ENCODE peak calls at places on chromosomes 7 and 10, in four cellular contexts. T is stimulated activated CD8-positive, alpha-beta memory T cell treated with anti-CD3 and anti-CD28 coated beads, Interleukin-4, amount 100 ng/mL, for 24 hours; V is stimulated activated CD4-positive, alpha-beta T cell treated with anti-CD3 and anti-CD28 coated beads, TNF-alpha, amount 100 ng/mL, for 24 hours; U is ecto neural progenitor cell. D is an unnamed sample.

GRCh38 chr10:101225846-101226361 is 3.4 kb downstream of the LBX1 start:
- DNase-seq in T (no peak), U (peak), V (no peak), D (no peak)

GRCh38 chr7:85528581-85528980 is 341.7 kb upstream of the SEMA3D start:
- DNase-seq in T (no peak), U (no peak), V (no peak), D (peak)

GRCh38 chr7:18257711-18258110 is 230.1 kb upstream of the PRPS1L1 start:
- DNase-seq in V (no peak), T (no peak), U (no peak), D (no peak)

GRCh38 chr10:10845826-10846225 is 171.8 kb upstream of the CELF2 start:
- DNase-seq in T (no peak), U (no peak), V (no peak), D (no peak)

GRCh38 chr10:110057461-110057860 is 49.7 kb downstream of the ADD3 start:
- DNase-seq in V (no peak), T (no peak), U (no peak), D (no peak)

GRCh38 chr10:126207313-126207771 is 180.9 kb downstream of the ADAM12 start:
- DNase-seq in U (no peak), T (no peak), V (no peak), D (no peak)

GRCh38 chr10:24307173-24307572 is 98.2 kb downstream of the KIAA1217 start:
- DNase-seq in U (no peak), T (no peak), V (no peak), D (no peak)

GRCh38 chr10:75170215-75170614 is 40.4 kb upstream of the VDAC2 start:
- DNase-seq in V (no peak), T (no peak), U (no peak), D (no peak)

GRCh38 chr7:39621784-39622411 is 1.5 kb upstream of the RALA start:
- DNase-seq in T (no peak), V (no peak), U (no peak), D (no peak)

GRCh38 chr10:99731296-99732032 is 463 bp downstream of the COX15 start:
- DNase-seq in V (no peak), U (no peak), T (no peak), D (no peak)

GRCh38 chr10:12073526-12073925 is 4.8 kb downstream of the DHTKD1 start:
- DNase-seq in T (no peak), U (no peak), V (no peak), D (no peak)

GRCh38 chr7:39453743-39454355 is 112.4 kb upstream of the YAE1 start:
- DNase-seq in V (peak), U (peak), T (peak), D (peak)

GRCh38 chr7:36661135-36661840 is 63.0 kb downstream of the AOAH start:
- DNase-seq in T (no peak), U (no peak), V (no peak), D (no peak)

GRCh38 chr10:131475803-131476202 is 164.3 kb upstream of the TCERG1L start:
- DNase-seq in T (no peak), U (no peak), V (no peak), D (no peak)

GRCh38 chr7:21507627-21508343 is 35.1 kb upstream of the DNAH11 start:
- DNase-seq in V (peak), U (peak), T (no peak), D (no peak)

GRCh38 chr7:70104243-70104642 is 506.0 kb downstream of the AUTS2 start:
- DNase-seq in V (no peak), U (no peak), T (no peak), D (no peak)

GRCh38 chr10:72186213-72186612 is 29.6 kb upstream of the ANAPC16 start:
- DNase-seq in V (no peak), T (no peak), U (no peak), D (no peak)

GRCh38 chr7:40299097-40299496 is 164.3 kb downstream of the SUGCT start:
- DNase-seq in T (no peak), U (no peak), V (no peak), D (no peak)

GRCh38 chr7:135512135-135512887 is 2.4 kb upstream of the CNOT4 start:
- DNase-seq in T (no peak), V (no peak), U (no peak), D (peak)

GRCh38 chr10:42866115-42866995 is 83.8 kb downstream of the BMS1 start:
- DNase-seq in U (peak), V (peak), T (peak), D (peak)

GRCh38 chr7:35874881-35875280 is 74.0 kb downstream of the SEPTIN7 start:
- DNase-seq in U (no peak), V (no peak), T (no peak), D (no peak)

GRCh38 chr7:142379445-142379844 is 121.6 kb upstream of the PRSS58 start:
- DNase-seq in U (no peak), V (no peak), T (no peak), D (no peak)

GRCh38 chr10:58435297-58435696 is 50.1 kb downstream of the TFAM start:
- DNase-seq in T (no peak), V (peak), U (no peak), D (no peak)

D was measured in CMK.